ENCODE peak calls at places on chromosomes 3 and 15, in six cellular contexts. I, P, K, T, Q and B are unnamed samples.

GRCh38 chr15:22844421-22845288 is 6.2 kb downstream of the NIPA2 start:
- DNase-seq in K (no peak), T (no peak), Q (no peak), I (no peak), P (no peak), B (no peak)

GRCh38 chr3:172705166-172705565 is 5.7 kb downstream of the NCEH1 start:
- DNase-seq in Q (no peak), I (no peak), P (no peak), K (no peak), T (no peak), B (no peak)

GRCh38 chr3:70754314-70754713 is 441.9 kb upstream of the MDFIC2 start:
- DNase-seq in I (no peak), K (no peak), P (no peak), Q (no peak), T (no peak), B (peak; percentile 48)

GRCh38 chr15:57565326-57565725 is 26.4 kb upstream of the MYZAP start:
- DNase-seq in P (peak; percentile 89), Q (no peak), T (no peak), K (no peak), I (peak; percentile 23), B (no peak)

GRCh38 chr3:112709929-112710328 is 69.0 kb upstream of the CCDC80 start:
- DNase-seq in T (no peak), Q (no peak), I (no peak), K (no peak), P (no peak), B (no peak)

GRCh38 chr3:16354291-16354690 is 89.3 kb downstream of the OXNAD1 start:
- DNase-seq in Q (no peak), T (no peak), I (no peak), K (no peak), P (no peak), B (no peak)

GRCh38 chr15:58401991-58402649 is 29.7 kb upstream of the LIPC start:
- DNase-seq in Q (no peak), P (no peak), T (no peak), K (no peak), I (no peak), B (peak; percentile 70)

GRCh38 chr3:43759297-43759782 is 68.6 kb downstream of the ABHD5 start:
- DNase-seq in Q (no peak), I (no peak), T (no peak), K (peak; percentile 39), P (peak; percentile 71), B (peak; percentile 54)

GRCh38 chr3:101379695-101380376 is 59.5 kb upstream of the IMPG2 start:
- DNase-seq in K (no peak), T (no peak), P (no peak), I (no peak), Q (no peak), B (no peak)

GRCh38 chr3:138560501-138560900 is 33.6 kb downstream of the CEP70 start:
- DNase-seq in K (no peak), Q (no peak), P (no peak), I (no peak), T (no peak), B (no peak)

GRCh38 chr15:65824031-65824743 is 32.1 kb upstream of the DENND4A start:
- DNase-seq in T (no peak), I (no peak), Q (no peak), P (peak; percentile 71), K (no peak), B (peak; percentile 67)